ENCODE peak calls at places on chromosomes 11 and 22, in five cellular contexts. W is endodermal cell, N is cardiac fibroblast, Y is GM12865, D is NCI-H1694 treated with DMSO at 0.1 percent for 48 hours. L is an unnamed sample.

GRCh38 chr11:47995318-47995717 is 15.0 kb downstream of the PTPRJ start:
- DNase-seq in W (no peak), N (no peak), Y (no peak), D (no peak), L (no peak)

GRCh38 chr11:528815-529728 is 6.3 kb downstream of the HRAS start:
- DNase-seq in W (peak; percentile 44), N (no peak), Y (no peak), D (no peak), L (no peak)

GRCh38 chr11:112212290-112212689 is 13.9 kb upstream of the PTS start:
- DNase-seq in W (no peak), N (no peak), Y (no peak), D (no peak), L (no peak)

GRCh38 chr22:43399980-43400358 is 11.8 kb upstream of the MPPED1 start:
- DNase-seq in W (no peak), N (no peak), Y (no peak), D (no peak), L (no peak)

GRCh38 chr11:11807811-11808210 is 34.0 kb upstream of the USP47 start:
- DNase-seq in W (no peak), N (no peak), Y (no peak), D (no peak), L (no peak)

GRCh38 chr11:12086271-12087074 is 23.9 kb upstream of the MICAL2 start:
- DNase-seq in W (no peak), N (peak; percentile 98), Y (no peak), D (no peak), L (peak; percentile 71)

GRCh38 chr11:129856036-129856435 is 39.3 kb downstream of the NFRKB start:
- DNase-seq in W (no peak), N (peak; percentile 8), Y (no peak), D (no peak), L (no peak)

GRCh38 chr11:22343411-22344032 is 5.3 kb downstream of the SLC17A6 start:
- DNase-seq in W (peak; percentile 78), N (no peak), Y (no peak), D (no peak), L (no peak)

GRCh38 chr11:45543808-45544422 is 121.5 kb downstream of the CHST1 start:
- DNase-seq in W (peak; percentile 88), N (peak; percentile 29), Y (peak; percentile 13), D (no peak), L (no peak)